ENCODE peak calls at places on chromosome 22, in six cellular contexts. One of them, this sample, is unnamed.

GRCh38 chr22:17732251-17732854 is 41.9 kb downstream of the BID start:
- DNase-seq in H7: no peak
- DNase-seq in neural crest cell: no peak
- DNase-seq in activated naive CD8-positive, alpha-beta T cell treated with anti-CD3 and anti-CD28 coated beads for 36 hours: no peak
- DNase-seq in activated T-cell treated with anti-CD3 and anti-CD28 coated beads for 24 hours: no peak
- DNase-seq in Peyer's patch: no peak
- DNase-seq in this sample: no peak

GRCh38 chr22:37354271-37355069 is 72.2 kb downstream of the CYTH4 start:
- DNase-seq in Peyer's patch: no peak
- DNase-seq in activated T-cell treated with anti-CD3 and anti-CD28 coated beads for 24 hours: no peak
- DNase-seq in neural crest cell: no peak
- DNase-seq in activated naive CD8-positive, alpha-beta T cell treated with anti-CD3 and anti-CD28 coated beads for 36 hours: no peak
- DNase-seq in H7: no peak
- DNase-seq in this sample: no peak

GRCh38 chr22:20607157-20607907 is 99.9 kb downstream of the MED15 start:
- DNase-seq in H7: peak; percentile 77
- DNase-seq in activated naive CD8-positive, alpha-beta T cell treated with anti-CD3 and anti-CD28 coated beads for 36 hours: no peak
- DNase-seq in activated T-cell treated with anti-CD3 and anti-CD28 coated beads for 24 hours: no peak
- DNase-seq in Peyer's patch: no peak
- DNase-seq in neural crest cell: no peak
- DNase-seq in this sample: no peak

GRCh38 chr22:44616882-44617655 is 84.9 kb upstream of the PRR5 start:
- DNase-seq in activated T-cell treated with anti-CD3 and anti-CD28 coated beads for 24 hours: no peak
- DNase-seq in H7: peak; percentile 73
- DNase-seq in neural crest cell: no peak
- DNase-seq in activated naive CD8-positive, alpha-beta T cell treated with anti-CD3 and anti-CD28 coated beads for 36 hours: no peak
- DNase-seq in Peyer's patch: no peak
- DNase-seq in this sample: no peak

GRCh38 chr22:27745809-27746208 is 55.7 kb downstream of the MN1 start:
- DNase-seq in Peyer's patch: no peak
- DNase-seq in neural crest cell: no peak
- DNase-seq in activated naive CD8-positive, alpha-beta T cell treated with anti-CD3 and anti-CD28 coated beads for 36 hours: no peak
- DNase-seq in H7: no peak
- DNase-seq in activated T-cell treated with anti-CD3 and anti-CD28 coated beads for 24 hours: no peak
- DNase-seq in this sample: no peak

GRCh38 chr22:38352436-38352835 is 35.2 kb upstream of the CSNK1E start:
- DNase-seq in activated naive CD8-positive, alpha-beta T cell treated with anti-CD3 and anti-CD28 coated beads for 36 hours: no peak
- DNase-seq in Peyer's patch: no peak
- DNase-seq in neural crest cell: no peak
- DNase-seq in activated T-cell treated with anti-CD3 and anti-CD28 coated beads for 24 hours: no peak
- DNase-seq in H7: peak; percentile 2
- DNase-seq in this sample: no peak

GRCh38 chr22:37906364-37907008 is 389 bp downstream of the MICALL1 start:
- DNase-seq in H7: peak; percentile 86
- DNase-seq in neural crest cell: no peak
- DNase-seq in activated naive CD8-positive, alpha-beta T cell treated with anti-CD3 and anti-CD28 coated beads for 36 hours: peak; percentile 39
- DNase-seq in Peyer's patch: peak; percentile 48
- DNase-seq in activated T-cell treated with anti-CD3 and anti-CD28 coated beads for 24 hours: peak; percentile 16
- DNase-seq in this sample: no peak

GRCh38 chr22:30889268-30889995 is 79.1 kb downstream of the MORC2 start:
- DNase-seq in Peyer's patch: no peak
- DNase-seq in activated T-cell treated with anti-CD3 and anti-CD28 coated beads for 24 hours: no peak
- DNase-seq in neural crest cell: no peak
- DNase-seq in activated naive CD8-positive, alpha-beta T cell treated with anti-CD3 and anti-CD28 coated beads for 36 hours: no peak
- DNase-seq in H7: peak; percentile 36
- DNase-seq in this sample: no peak

GRCh38 chr22:38327805-38328204 is 10.6 kb upstream of the CSNK1E start:
- DNase-seq in activated naive CD8-positive, alpha-beta T cell treated with anti-CD3 and anti-CD28 coated beads for 36 hours: no peak
- DNase-seq in H7: no peak
- DNase-seq in neural crest cell: no peak
- DNase-seq in activated T-cell treated with anti-CD3 and anti-CD28 coated beads for 24 hours: no peak
- DNase-seq in Peyer's patch: no peak
- DNase-seq in this sample: no peak

GRCh38 chr22:29520851-29521250 is 32.7 kb downstream of the THOC5 start:
- DNase-seq in neural crest cell: no peak
- DNase-seq in activated T-cell treated with anti-CD3 and anti-CD28 coated beads for 24 hours: no peak
- DNase-seq in activated naive CD8-positive, alpha-beta T cell treated with anti-CD3 and anti-CD28 coated beads for 36 hours: no peak
- DNase-seq in Peyer's patch: no peak
- DNase-seq in H7: no peak
- DNase-seq in this sample: no peak

GRCh38 chr22:28942801-28943500 is 59.6 kb downstream of the ZNRF3 start:
- DNase-seq in H7: no peak
- DNase-seq in Peyer's patch: no peak
- DNase-seq in activated naive CD8-positive, alpha-beta T cell treated with anti-CD3 and anti-CD28 coated beads for 36 hours: no peak
- DNase-seq in neural crest cell: peak; percentile 45
- DNase-seq in activated T-cell treated with anti-CD3 and anti-CD28 coated beads for 24 hours: no peak
- DNase-seq in this sample: no peak

GRCh38 chr22:49954354-49954753 is 6.2 kb upstream of the PIM3 start:
- DNase-seq in neural crest cell: no peak
- DNase-seq in H7: no peak
- DNase-seq in activated T-cell treated with anti-CD3 and anti-CD28 coated beads for 24 hours: no peak
- DNase-seq in activated naive CD8-positive, alpha-beta T cell treated with anti-CD3 and anti-CD28 coated beads for 36 hours: no peak
- DNase-seq in Peyer's patch: no peak
- DNase-seq in this sample: no peak

GRCh38 chr22:26846645-26847044 is 189.3 kb downstream of the MIAT start:
- DNase-seq in neural crest cell: no peak
- DNase-seq in activated naive CD8-positive, alpha-beta T cell treated with anti-CD3 and anti-CD28 coated beads for 36 hours: no peak
- DNase-seq in Peyer's patch: no peak
- DNase-seq in H7: no peak
- DNase-seq in activated T-cell treated with anti-CD3 and anti-CD28 coated beads for 24 hours: no peak
- DNase-seq in this sample: no peak

GRCh38 chr22:37190262-37190780 is 2.3 kb upstream of the C1QTNF6 start:
- DNase-seq in Peyer's patch: no peak
- DNase-seq in neural crest cell: no peak
- DNase-seq in activated naive CD8-positive, alpha-beta T cell treated with anti-CD3 and anti-CD28 coated beads for 36 hours: no peak
- DNase-seq in H7: no peak
- DNase-seq in activated T-cell treated with anti-CD3 and anti-CD28 coated beads for 24 hours: no peak
- DNase-seq in this sample: no peak

GRCh38 chr22:39457047-39457545 is 284 bp downstream of the MGAT3 start:
- DNase-seq in activated T-cell treated with anti-CD3 and anti-CD28 coated beads for 24 hours: no peak
- DNase-seq in activated naive CD8-positive, alpha-beta T cell treated with anti-CD3 and anti-CD28 coated beads for 36 hours: peak; percentile 13
- DNase-seq in Peyer's patch: no peak
- DNase-seq in H7: peak; percentile 97
- DNase-seq in neural crest cell: no peak
- DNase-seq in this sample: no peak

GRCh38 chr22:45629469-45630089 is 42.1 kb upstream of the ATXN10 start:
- DNase-seq in activated T-cell treated with anti-CD3 and anti-CD28 coated beads for 24 hours: no peak
- DNase-seq in activated naive CD8-positive, alpha-beta T cell treated with anti-CD3 and anti-CD28 coated beads for 36 hours: no peak
- DNase-seq in neural crest cell: no peak
- DNase-seq in H7: peak; percentile 74
- DNase-seq in Peyer's patch: no peak
- DNase-seq in this sample: no peak

GRCh38 chr22:46446799-46447198 is 90.6 kb downstream of the CELSR1 start:
- DNase-seq in activated T-cell treated with anti-CD3 and anti-CD28 coated beads for 24 hours: no peak
- DNase-seq in Peyer's patch: no peak
- DNase-seq in H7: no peak
- DNase-seq in neural crest cell: no peak
- DNase-seq in activated naive CD8-positive, alpha-beta T cell treated with anti-CD3 and anti-CD28 coated beads for 36 hours: no peak
- DNase-seq in this sample: no peak

GRCh38 chr22:31651667-31652066 is 10.3 kb downstream of the PISD start:
- DNase-seq in H7: no peak
- DNase-seq in Peyer's patch: no peak
- DNase-seq in activated naive CD8-positive, alpha-beta T cell treated with anti-CD3 and anti-CD28 coated beads for 36 hours: no peak
- DNase-seq in activated T-cell treated with anti-CD3 and anti-CD28 coated beads for 24 hours: no peak
- DNase-seq in neural crest cell: no peak
- DNase-seq in this sample: no peak

GRCh38 chr22:40857309-40857851 is 432 bp downstream of the XPNPEP3 start:
- DNase-seq in neural crest cell: no peak
- DNase-seq in activated T-cell treated with anti-CD3 and anti-CD28 coated beads for 24 hours: no peak
- DNase-seq in activated naive CD8-positive, alpha-beta T cell treated with anti-CD3 and anti-CD28 coated beads for 36 hours: no peak
- DNase-seq in Peyer's patch: no peak
- DNase-seq in H7: no peak
- DNase-seq in this sample: no peak